ENCODE peak calls at places on chromosomes 1 and 21, in seven cellular contexts. One of them, this sample, is unnamed. For H3K9me3 and H3K4me1, the result is how much of the 10 kb centered on the place peaks cover.

GRCh38 chr1:227546055-227546454 is 17.3 kb upstream of the ZNF678 start:
- DNase-seq in GM23248: no peak
- DNase-seq in mucosa of descending colon: peak
- DNase-seq in astrocyte: no peak
- DNase-seq in breast epithelium: no peak
- DNase-seq in BE2C: no peak
- DNase-seq in pancreas: no peak
- DNase-seq in this sample: no peak

GRCh38 chr1:87250336-87250735 is 78.3 kb upstream of the LMO4 start:
- DNase-seq in GM23248: no peak
- DNase-seq in mucosa of descending colon: no peak
- DNase-seq in astrocyte: no peak
- DNase-seq in breast epithelium: no peak
- DNase-seq in BE2C: no peak
- DNase-seq in pancreas: no peak
- DNase-seq in this sample: no peak

GRCh38 chr1:109804660-109805059 is 40.9 kb upstream of the EPS8L3 start:
- DNase-seq in GM23248: no peak
- DNase-seq in mucosa of descending colon: no peak
- DNase-seq in astrocyte: no peak
- DNase-seq in breast epithelium: no peak
- DNase-seq in BE2C: no peak
- DNase-seq in pancreas: no peak
- DNase-seq in this sample: no peak

GRCh38 chr1:48069662-48070432 is 72.7 kb upstream of the TRABD2B start:
- DNase-seq in GM23248: peak
- DNase-seq in mucosa of descending colon: no peak
- DNase-seq in astrocyte: peak
- DNase-seq in breast epithelium: no peak
- DNase-seq in BE2C: no peak
- DNase-seq in pancreas: no peak
- DNase-seq in this sample: no peak

GRCh38 chr1:177355575-177355974 is 184.8 kb downstream of the BRINP2 start:
- DNase-seq in GM23248: peak
- DNase-seq in mucosa of descending colon: no peak
- DNase-seq in astrocyte: peak
- DNase-seq in breast epithelium: no peak
- DNase-seq in BE2C: no peak
- DNase-seq in pancreas: no peak
- DNase-seq in this sample: peak

GRCh38 chr1:160205242-160205973 is at the start of gene PEA15:
- DNase-seq in GM23248: peak
- DNase-seq in mucosa of descending colon: peak
- DNase-seq in astrocyte: no peak
- DNase-seq in breast epithelium: peak
- DNase-seq in BE2C: peak
- DNase-seq in pancreas: peak
- DNase-seq in this sample: peak

GRCh38 chr1:197065549-197065948 is 1.5 kb downstream of the F13B start:
- DNase-seq in GM23248: peak
- DNase-seq in mucosa of descending colon: no peak
- DNase-seq in astrocyte: peak
- DNase-seq in breast epithelium: no peak
- DNase-seq in BE2C: no peak
- DNase-seq in pancreas: no peak
- DNase-seq in this sample: no peak

GRCh38 chr1:18554101-18554500 is 73.4 kb downstream of the KLHDC7A start:
- DNase-seq in GM23248: no peak
- DNase-seq in mucosa of descending colon: no peak
- DNase-seq in astrocyte: no peak
- DNase-seq in breast epithelium: no peak
- DNase-seq in BE2C: no peak
- DNase-seq in pancreas: no peak
- DNase-seq in this sample: no peak

GRCh38 chr1:226400519-226401406 is 7.1 kb downstream of the PARP1 start:
- DNase-seq in GM23248: no peak
- DNase-seq in mucosa of descending colon: no peak
- DNase-seq in astrocyte: no peak
- DNase-seq in breast epithelium: no peak
- DNase-seq in BE2C: no peak
- DNase-seq in pancreas: no peak
- DNase-seq in this sample: no peak

GRCh38 chr1:105830614-105831146 is 1225.8 kb upstream of the PRMT6 start:
- DNase-seq in GM23248: no peak
- DNase-seq in mucosa of descending colon: no peak
- DNase-seq in astrocyte: no peak
- DNase-seq in breast epithelium: no peak
- DNase-seq in BE2C: no peak
- DNase-seq in pancreas: no peak
- DNase-seq in this sample: no peak

GRCh38 chr21:31901342-31901741 is 28.5 kb downstream of the HUNK start:
- DNase-seq in GM23248: no peak
- DNase-seq in mucosa of descending colon: no peak
- DNase-seq in astrocyte: no peak
- DNase-seq in breast epithelium: no peak
- DNase-seq in BE2C: no peak
- DNase-seq in pancreas: peak
- DNase-seq in this sample: no peak

GRCh38 chr1:33346921-33347649 is 26.2 kb upstream of the A3GALT2 start:
- DNase-seq in GM23248: peak
- DNase-seq in mucosa of descending colon: no peak
- DNase-seq in astrocyte: peak
- DNase-seq in breast epithelium: no peak
- DNase-seq in BE2C: no peak
- DNase-seq in pancreas: no peak
- DNase-seq in this sample: peak

GRCh38 chr1:100557606-100557953 is 19.6 kb downstream of the GPR88 start:
- DNase-seq in GM23248: no peak
- DNase-seq in mucosa of descending colon: no peak
- DNase-seq in astrocyte: no peak
- DNase-seq in breast epithelium: no peak
- DNase-seq in BE2C: no peak
- DNase-seq in pancreas: no peak
- DNase-seq in this sample: no peak

GRCh38 chr21:17495680-17496079 is 17.2 kb upstream of the CXADR start:
- DNase-seq in GM23248: no peak
- DNase-seq in mucosa of descending colon: no peak
- DNase-seq in astrocyte: peak
- DNase-seq in breast epithelium: no peak
- DNase-seq in BE2C: no peak
- DNase-seq in pancreas: no peak
- DNase-seq in this sample: no peak

GRCh38 chr1:205523891-205524793 is 19.7 kb downstream of the CDK18 start:
- DNase-seq in GM23248: peak
- DNase-seq in mucosa of descending colon: no peak
- DNase-seq in astrocyte: no peak
- DNase-seq in breast epithelium: peak
- DNase-seq in BE2C: peak
- DNase-seq in pancreas: peak
- DNase-seq in this sample: peak
- H3K9me3 ChIP-seq in GM23248: under half
- H3K9me3 ChIP-seq in mucosa of descending colon: under half
- H3K9me3 ChIP-seq in astrocyte: under half
- H3K9me3 ChIP-seq in breast epithelium: under half
- H3K9me3 ChIP-seq in BE2C: under half
- H3K9me3 ChIP-seq in pancreas: under half
- H3K9me3 ChIP-seq in this sample: under half

GRCh38 chr21:25054689-25055088 is 552.6 kb downstream of the MRPL39 start:
- DNase-seq in GM23248: no peak
- DNase-seq in mucosa of descending colon: no peak
- DNase-seq in astrocyte: no peak
- DNase-seq in breast epithelium: no peak
- DNase-seq in BE2C: no peak
- DNase-seq in pancreas: no peak
- DNase-seq in this sample: no peak
- H3K4me1 ChIP-seq in GM23248: under half
- H3K4me1 ChIP-seq in mucosa of descending colon: under half
- H3K4me1 ChIP-seq in astrocyte: under half
- H3K4me1 ChIP-seq in breast epithelium: under half
- H3K4me1 ChIP-seq in BE2C: under half
- H3K4me1 ChIP-seq in pancreas: under half
- H3K4me1 ChIP-seq in this sample: under half

DNA sequence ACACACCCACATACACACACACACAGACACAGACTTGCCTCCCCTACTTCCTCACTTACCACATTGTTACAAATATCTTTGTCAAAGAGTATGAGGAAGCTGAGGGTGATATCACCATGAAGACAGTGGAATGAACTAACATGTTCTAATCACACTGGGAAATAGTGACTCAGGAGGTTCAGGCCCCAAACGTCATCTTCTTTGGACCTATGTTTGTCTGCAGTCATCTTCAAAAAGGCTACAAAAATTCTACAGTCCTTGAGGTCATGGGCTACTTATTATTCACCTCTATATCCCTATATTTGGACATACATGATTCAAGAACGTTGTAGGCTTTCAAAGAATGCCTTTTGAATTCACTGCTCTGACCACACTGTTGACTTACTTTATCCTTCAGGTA is 2.1 kb upstream of the LCE2C start:
- DNase-seq in GM23248: peak
- DNase-seq in mucosa of descending colon: no peak
- DNase-seq in astrocyte: no peak
- DNase-seq in breast epithelium: no peak
- DNase-seq in BE2C: no peak
- DNase-seq in pancreas: no peak
- DNase-seq in this sample: no peak
- H3K9me3 ChIP-seq in GM23248: under half
- H3K9me3 ChIP-seq in mucosa of descending colon: under half
- H3K9me3 ChIP-seq in astrocyte: under half
- H3K9me3 ChIP-seq in breast epithelium: under half
- H3K9me3 ChIP-seq in BE2C: under half
- H3K9me3 ChIP-seq in pancreas: under half
- H3K9me3 ChIP-seq in this sample: under half

GRCh38 chr1:85363526-85363925 is 87.1 kb upstream of the BCL10 start:
- DNase-seq in GM23248: peak
- DNase-seq in mucosa of descending colon: no peak
- DNase-seq in astrocyte: no peak
- DNase-seq in breast epithelium: no peak
- DNase-seq in BE2C: no peak
- DNase-seq in pancreas: no peak
- DNase-seq in this sample: no peak
- H3K4me1 ChIP-seq in GM23248: half or more
- H3K4me1 ChIP-seq in mucosa of descending colon: under half
- H3K4me1 ChIP-seq in astrocyte: under half
- H3K4me1 ChIP-seq in breast epithelium: under half
- H3K4me1 ChIP-seq in BE2C: under half
- H3K4me1 ChIP-seq in pancreas: under half
- H3K4me1 ChIP-seq in this sample: under half

GRCh38 chr1:248625166-248625565 is 9.7 kb downstream of the OR2T11 start:
- DNase-seq in GM23248: no peak
- DNase-seq in mucosa of descending colon: no peak
- DNase-seq in astrocyte: no peak
- DNase-seq in breast epithelium: no peak
- DNase-seq in BE2C: no peak
- DNase-seq in pancreas: no peak
- DNase-seq in this sample: no peak

GRCh38 chr1:248627971-248628844 is 6.7 kb downstream of the OR2T11 start:
- DNase-seq in GM23248: no peak
- DNase-seq in mucosa of descending colon: no peak
- DNase-seq in astrocyte: no peak
- DNase-seq in breast epithelium: no peak
- DNase-seq in BE2C: no peak
- DNase-seq in pancreas: no peak
- DNase-seq in this sample: no peak

GRCh38 chr1:248622491-248623106 is 12.3 kb downstream of the OR2T11 start:
- DNase-seq in GM23248: peak
- DNase-seq in mucosa of descending colon: no peak
- DNase-seq in astrocyte: peak
- DNase-seq in breast epithelium: no peak
- DNase-seq in BE2C: no peak
- DNase-seq in pancreas: no peak
- DNase-seq in this sample: no peak

GRCh38 chr1:248630551-248630950 is 4.3 kb downstream of the OR2T11 start:
- DNase-seq in GM23248: no peak
- DNase-seq in mucosa of descending colon: no peak
- DNase-seq in astrocyte: no peak
- DNase-seq in breast epithelium: no peak
- DNase-seq in BE2C: no peak
- DNase-seq in pancreas: no peak
- DNase-seq in this sample: no peak

GRCh38 chr1:248625971-248626370 is 8.9 kb downstream of the OR2T11 start:
- DNase-seq in GM23248: no peak
- DNase-seq in mucosa of descending colon: no peak
- DNase-seq in astrocyte: no peak
- DNase-seq in breast epithelium: no peak
- DNase-seq in BE2C: no peak
- DNase-seq in pancreas: no peak
- DNase-seq in this sample: no peak
- H3K9me3 ChIP-seq in GM23248: under half
- H3K9me3 ChIP-seq in mucosa of descending colon: under half
- H3K9me3 ChIP-seq in astrocyte: under half
- H3K9me3 ChIP-seq in breast epithelium: under half
- H3K9me3 ChIP-seq in BE2C: under half
- H3K9me3 ChIP-seq in pancreas: under half
- H3K9me3 ChIP-seq in this sample: under half

GRCh38 chr1:207812778-207813512 is 61.1 kb downstream of the CD46 start:
- DNase-seq in GM23248: no peak
- DNase-seq in mucosa of descending colon: no peak
- DNase-seq in astrocyte: no peak
- DNase-seq in breast epithelium: no peak
- DNase-seq in BE2C: no peak
- DNase-seq in pancreas: no peak
- DNase-seq in this sample: no peak
- H3K4me1 ChIP-seq in GM23248: under half
- H3K4me1 ChIP-seq in mucosa of descending colon: half or more
- H3K4me1 ChIP-seq in astrocyte: under half
- H3K4me1 ChIP-seq in breast epithelium: under half
- H3K4me1 ChIP-seq in BE2C: under half
- H3K4me1 ChIP-seq in pancreas: half or more
- H3K4me1 ChIP-seq in this sample: under half

GRCh38 chr1:152596986-152597385 is 3.0 kb upstream of the LCE3C start:
- DNase-seq in GM23248: no peak
- DNase-seq in mucosa of descending colon: no peak
- DNase-seq in astrocyte: no peak
- DNase-seq in breast epithelium: no peak
- DNase-seq in BE2C: no peak
- DNase-seq in pancreas: no peak
- DNase-seq in this sample: no peak

DNA sequence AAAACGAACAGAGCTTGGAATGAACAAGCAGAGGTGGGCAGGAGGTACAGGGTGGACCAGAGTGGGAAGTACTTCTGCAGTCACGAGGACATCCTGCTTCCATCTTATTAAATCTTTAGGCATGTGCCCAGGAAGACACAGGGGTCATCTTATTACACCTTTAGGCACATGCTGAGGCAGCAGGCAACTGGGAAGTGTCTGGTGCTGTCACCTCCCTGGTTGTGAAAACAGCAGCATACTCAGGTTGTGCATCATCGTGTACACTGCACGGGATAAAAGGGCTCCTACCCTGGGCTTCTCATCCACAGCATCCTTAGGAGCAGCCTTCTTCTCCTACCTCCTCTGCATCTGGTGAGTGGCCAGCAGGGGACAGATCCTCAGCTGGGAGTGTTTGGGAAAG is at the start of gene LCE3C:
- DNase-seq in GM23248: no peak
- DNase-seq in mucosa of descending colon: no peak
- DNase-seq in astrocyte: no peak
- DNase-seq in breast epithelium: no peak
- DNase-seq in BE2C: no peak
- DNase-seq in pancreas: no peak
- DNase-seq in this sample: no peak
- H3K9me3 ChIP-seq in GM23248: under half
- H3K9me3 ChIP-seq in mucosa of descending colon: under half
- H3K9me3 ChIP-seq in astrocyte: under half
- H3K9me3 ChIP-seq in breast epithelium: under half
- H3K9me3 ChIP-seq in BE2C: under half
- H3K9me3 ChIP-seq in pancreas: under half
- H3K9me3 ChIP-seq in this sample: under half

GRCh38 chr1:15058261-15058660 is 95.3 kb upstream of the TMEM51 start:
- DNase-seq in GM23248: no peak
- DNase-seq in mucosa of descending colon: no peak
- DNase-seq in astrocyte: no peak
- DNase-seq in breast epithelium: no peak
- DNase-seq in BE2C: no peak
- DNase-seq in pancreas: no peak
- DNase-seq in this sample: no peak
- H3K4me1 ChIP-seq in GM23248: under half
- H3K4me1 ChIP-seq in mucosa of descending colon: under half
- H3K4me1 ChIP-seq in astrocyte: under half
- H3K4me1 ChIP-seq in breast epithelium: under half
- H3K4me1 ChIP-seq in BE2C: under half
- H3K4me1 ChIP-seq in pancreas: under half
- H3K4me1 ChIP-seq in this sample: under half

This sample was measured in SJCRH30.